ENCODE peak calls at places on chromosomes 3 and 15, in four cellular contexts. J is spleen, O is mammary epithelial cell, X is aorta. B is an unnamed sample.

GRCh38 chr3:55333041-55333440 is 154.1 kb downstream of the WNT5A start:
- DNase-seq in J (no peak), O (no peak), X (no peak), B (no peak)

GRCh38 chr3:76024640-76025039 is 239.3 kb upstream of the ZNF717 start:
- DNase-seq in J (no peak), O (peak), X (no peak), B (no peak)

GRCh38 chr15:77564933-77565332 is 67.8 kb downstream of the LINGO1 start:
- DNase-seq in J (no peak), O (no peak), X (no peak), B (no peak)

GRCh38 chr3:55903680-55904079 is 416.6 kb upstream of the WNT5A start:
- DNase-seq in J (no peak), O (no peak), X (no peak), B (no peak)

GRCh38 chr3:71636482-71636881 is 53.0 kb upstream of the FOXP1 start:
- DNase-seq in J (no peak), O (no peak), X (no peak), B (no peak)

GRCh38 chr3:67090472-67090871 is 92.4 kb downstream of the KBTBD8 start:
- DNase-seq in J (no peak), O (peak), X (no peak), B (no peak)

GRCh38 chr3:120113128-120114116 is 19.2 kb upstream of the GSK3B start:
- DNase-seq in J (no peak), O (peak), X (no peak), B (peak)

GRCh38 chr3:113698891-113699465 is 2.5 kb upstream of the USF3 start:
- DNase-seq in J (peak), O (peak), X (no peak), B (peak)

GRCh38 chr15:32803631-32804030 is 85.8 kb downstream of the GREM1 start:
- DNase-seq in J (no peak), O (peak), X (no peak), B (no peak)

GRCh38 chr15:79209690-79210089 is 72.8 kb upstream of the ANKRD34C start:
- DNase-seq in J (no peak), O (no peak), X (no peak), B (no peak)

GRCh38 chr3:100993309-100993708 is at the start of gene ABI3BP:
- DNase-seq in J (peak), O (peak), X (peak), B (peak)
- H3K4me3 ChIP-seq in J (peak), O (no peak), X (peak), B (peak)

DNA sequence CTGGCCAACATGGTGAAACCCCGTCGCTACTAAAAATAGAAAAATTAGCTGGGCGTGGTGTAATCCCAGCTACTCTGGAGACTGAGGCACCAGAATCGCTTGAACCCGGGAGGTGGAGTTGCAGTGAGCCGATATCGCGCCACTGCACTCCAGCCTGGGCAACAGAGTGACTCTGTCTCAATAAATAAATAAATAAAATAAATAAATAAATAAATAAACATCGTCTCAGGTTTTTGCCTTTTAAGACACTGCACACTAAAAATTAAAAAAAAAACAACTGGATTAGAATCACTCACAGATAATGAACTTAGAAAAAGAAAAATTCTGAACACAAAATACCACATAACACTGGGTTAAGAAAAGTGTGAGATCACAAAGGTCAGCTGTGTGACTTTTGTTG is 2.4 kb downstream of the ZBTB11 start:
- DNase-seq in J (no peak), O (no peak), X (no peak), B (no peak)
- H3K4me3 ChIP-seq in J (no peak), O (no peak), X (no peak), B (no peak)

DNA sequence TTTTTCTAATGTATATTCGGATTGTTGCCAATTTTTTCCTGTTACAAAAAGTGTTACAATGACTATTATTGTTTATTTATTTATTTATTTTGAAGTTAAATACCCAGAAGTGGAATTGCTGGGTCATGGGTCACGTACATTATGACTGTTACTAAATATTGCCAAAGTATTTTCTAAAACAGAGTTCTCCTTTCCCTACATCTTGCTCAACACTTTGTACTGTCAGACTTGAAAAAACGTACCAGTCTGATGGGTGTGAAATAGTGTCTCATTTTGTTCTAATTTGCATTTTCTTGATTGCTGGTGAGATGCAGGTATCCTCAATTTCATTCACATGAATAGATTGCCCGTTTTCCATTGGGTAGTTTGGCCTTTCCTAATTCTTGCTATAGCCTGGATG is 9.7 kb downstream of the ATP11B start:
- DNase-seq in J (no peak), O (no peak), X (no peak), B (no peak)
- H3K4me3 ChIP-seq in J (no peak), O (no peak), X (no peak), B (no peak)

GRCh38 chr3:32237670-32238026 is 832 bp upstream of the CMTM8 start:
- DNase-seq in J (no peak), O (no peak), X (no peak), B (no peak)
- H3K4me3 ChIP-seq in J (peak), O (peak), X (no peak), B (peak)

DNA sequence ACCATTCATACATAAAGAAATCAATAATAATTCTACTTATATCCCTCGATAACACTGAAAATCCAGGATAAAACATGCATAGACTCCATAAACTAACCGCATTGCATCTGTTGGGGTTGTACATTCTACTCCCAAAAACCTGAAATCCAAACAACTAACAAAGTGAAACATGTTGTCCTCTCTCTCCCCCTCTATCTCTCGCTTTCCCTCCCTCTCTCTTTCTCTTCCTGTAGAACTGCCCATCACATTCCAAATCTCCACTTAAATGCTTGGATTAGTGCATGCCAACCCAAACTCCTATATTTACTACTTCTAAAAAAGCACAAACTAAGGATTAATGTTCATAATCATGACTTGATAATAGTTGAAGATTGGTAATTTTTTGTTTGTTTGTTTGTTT is 80.2 kb downstream of the MECOM start:
- DNase-seq in J (no peak), O (no peak), X (no peak), B (no peak)
- H3K4me3 ChIP-seq in J (no peak), O (no peak), X (no peak), B (no peak)

DNA sequence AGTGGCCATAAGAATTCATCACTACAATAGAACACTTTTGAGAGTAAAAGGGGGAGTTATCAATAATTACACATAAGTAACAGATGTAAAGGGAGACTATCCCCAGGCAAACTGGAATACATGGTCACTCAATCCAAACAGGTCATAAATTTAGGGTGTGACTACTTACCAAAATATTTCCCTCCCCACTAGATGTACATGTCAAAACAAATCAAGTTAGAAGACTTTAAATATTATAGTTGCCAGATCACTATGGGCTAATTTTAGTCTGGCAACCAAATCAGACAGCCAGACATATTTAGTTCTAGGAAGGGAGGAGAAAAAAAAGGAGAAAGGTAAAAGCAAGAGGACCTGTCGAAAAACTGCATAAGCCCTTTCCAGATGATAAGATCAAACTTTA is 23.1 kb downstream of the SLC24A5 start:
- DNase-seq in J (no peak), O (peak), X (no peak), B (no peak)
- H3K4me3 ChIP-seq in J (no peak), O (no peak), X (no peak), B (no peak)

DNA sequence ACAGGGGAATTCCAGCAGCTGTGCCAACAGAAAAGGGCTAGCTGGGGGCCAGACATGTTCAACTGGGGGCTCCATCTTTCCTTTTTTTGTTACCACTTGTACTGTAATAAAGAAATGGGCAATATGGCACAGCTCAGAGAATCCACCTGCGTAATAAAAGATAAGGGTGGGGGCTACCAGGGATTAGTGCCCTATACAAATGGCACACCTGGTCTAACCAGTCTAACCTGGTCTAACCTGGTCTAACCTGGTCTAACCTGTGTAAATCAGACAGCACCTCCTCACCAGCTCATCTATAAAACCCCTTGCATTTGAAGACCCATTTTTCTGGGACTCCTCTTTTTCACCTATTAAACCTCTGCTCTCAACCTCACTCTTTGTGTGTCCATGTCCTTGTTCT is 26.2 kb upstream of the CLDN16 start:
- DNase-seq in J (no peak), O (no peak), X (no peak), B (no peak)
- H3K4me3 ChIP-seq in J (no peak), O (no peak), X (no peak), B (no peak)

GRCh38 chr15:74783808-74784175 is 1.9 kb downstream of the CSK start:
- DNase-seq in J (peak), O (no peak), X (no peak), B (no peak)

GRCh38 chr15:74786659-74787165 is 4.8 kb downstream of the CSK start:
- DNase-seq in J (peak), O (no peak), X (no peak), B (peak)

GRCh38 chr15:74784426-74784825 is 2.5 kb downstream of the CSK start:
- DNase-seq in J (peak), O (no peak), X (no peak), B (no peak)

GRCh38 chr15:74785716-74786032 is 3.8 kb downstream of the CSK start:
- DNase-seq in J (peak), O (no peak), X (no peak), B (no peak)

DNA sequence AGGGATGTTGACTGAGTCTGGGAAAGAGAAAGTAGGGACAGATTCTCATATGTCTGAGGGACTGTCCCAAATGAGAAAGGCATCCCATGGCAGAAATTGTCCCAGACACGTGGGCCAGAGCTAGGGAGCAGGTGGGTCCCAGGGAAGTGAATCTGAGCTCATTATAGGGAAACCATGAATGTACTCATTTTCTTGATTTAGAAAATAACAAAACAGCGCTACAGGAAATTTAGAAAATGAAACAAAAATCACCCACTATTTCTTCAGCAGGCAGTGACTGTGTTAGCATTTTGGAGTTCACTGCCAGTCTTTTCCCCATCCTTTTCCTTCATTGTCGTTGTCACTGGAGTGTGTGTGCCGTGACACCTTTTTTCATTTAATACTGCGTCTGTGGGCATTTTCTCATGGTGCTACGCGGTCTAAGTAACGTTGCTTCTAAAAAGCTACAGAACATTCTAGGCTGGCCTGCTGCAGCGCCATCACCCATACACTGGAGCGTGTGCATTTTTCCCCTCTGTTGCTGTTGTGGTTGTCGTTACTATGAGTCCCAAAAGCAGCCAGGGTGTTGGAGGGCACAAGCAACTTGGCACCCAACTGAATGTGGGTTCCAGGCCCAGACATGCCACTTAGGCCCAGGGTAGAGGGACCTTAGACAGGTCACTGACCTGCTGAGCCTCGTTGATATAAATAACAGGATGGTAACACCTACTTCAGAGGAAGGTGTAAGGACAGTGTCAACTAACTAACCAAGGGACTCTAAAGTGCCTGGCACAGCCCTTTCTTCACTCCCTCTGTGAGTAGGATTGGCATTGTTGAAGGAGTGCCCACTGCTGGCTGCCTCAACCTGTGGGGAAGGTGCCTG is 3.2 kb downstream of the CSK start:
- DNase-seq in J (peak), O (no peak), X (no peak), B (no peak)
- H3K4me3 ChIP-seq in J (peak), O (no peak), X (no peak), B (peak)

GRCh38 chr3:186105543-186105942 is 3.3 kb downstream of the ETV5 start:
- DNase-seq in J (no peak), O (no peak), X (no peak), B (no peak)
- H3K4me3 ChIP-seq in J (no peak), O (no peak), X (no peak), B (no peak)

B was measured in left lung.